ENCODE peak calls at places on chromosome 10, in seven cellular contexts. X is NCI-H82; R is A172; E is thoracic aorta; M is AG04450; G is HCEC 1CT; B is stimulated activated CD8-positive, alpha-beta memory T cell treated with anti-CD3 and anti-CD28 coated beads, Interleukin-4, amount 100 ng/mL, for 4 hours. W is an unnamed sample.

GRCh38 chr10:107899075-107899474 is 734.6 kb upstream of the SORCS1 start:
- DNase-seq in M (no peak), G (no peak), R (no peak), B (no peak), E (no peak), X (no peak), W (no peak)

GRCh38 chr10:74208081-74208480 is 57.1 kb downstream of the ADK start:
- DNase-seq in G (no peak), E (no peak), B (no peak), M (no peak), R (no peak), X (no peak), W (no peak)

GRCh38 chr10:122073508-122073907 is 84.5 kb downstream of the TACC2 start:
- DNase-seq in E (no peak), R (no peak), B (no peak), M (no peak), G (no peak), X (no peak), W (no peak)

GRCh38 chr10:37576154-37576553 is 281.3 kb downstream of the ZNF248 start:
- DNase-seq in R (no peak), E (no peak), G (no peak), M (no peak), X (no peak), B (no peak), W (no peak)

GRCh38 chr10:5511885-5512280 is 12.5 kb upstream of the CALML5 start:
- DNase-seq in E (no peak), M (no peak), B (no peak), G (no peak), R (no peak), X (no peak), W (no peak)

GRCh38 chr10:77641788-77642397 is 4.3 kb upstream of the KCNMA1 start:
- DNase-seq in E (peak), M (peak), R (peak), B (peak), X (peak), G (peak), W (peak)

GRCh38 chr10:74437822-74438221 is 286.8 kb downstream of the ADK start:
- DNase-seq in X (peak), G (peak), B (no peak), R (peak), E (no peak), M (peak), W (peak)

GRCh38 chr10:34319197-34319846 is 495.8 kb downstream of the PARD3 start:
- DNase-seq in G (peak), B (no peak), R (peak), X (peak), E (no peak), M (peak), W (peak)

GRCh38 chr10:121702351-121703320 is 104.4 kb upstream of the FGFR2 start:
- DNase-seq in X (no peak), E (no peak), M (no peak), G (peak), B (no peak), R (peak), W (peak)

GRCh38 chr10:114754445-114755320 is 66.9 kb upstream of the FHIP2A start:
- DNase-seq in B (no peak), R (peak), X (no peak), G (peak), E (no peak), M (peak), W (peak)

GRCh38 chr10:70786799-70787415 is 1.7 kb upstream of the TBATA start:
- DNase-seq in M (peak), R (no peak), E (no peak), X (no peak), B (no peak), G (peak), W (peak)